ENCODE peak calls at places on chromosome 1, in nine cellular contexts. K is colonic mucosa, F is NB4, Z is OCI-LY7, S is neural crest cell, G is AG04449, A is epithelial cell of esophagus, T is breast epithelium, L is upper lobe of left lung. I is an unnamed sample.
A peak's percentile ranks its signal among the peaks of the same experiment; 100 is the strongest.

GRCh38 chr1:208203848-208204609 is 40.2 kb downstream of the PLXNA2 start:
- DNase-seq in K (no peak), F (no peak), Z (no peak), S (no peak), G (no peak), A (no peak), T (no peak), L (no peak), I (no peak)

GRCh38 chr1:211653329-211653728 is 22.1 kb downstream of the NEK2 start:
- DNase-seq in K (no peak), F (no peak), Z (no peak), S (no peak), G (no peak), A (peak; percentile 50), T (no peak), L (peak; percentile 32), I (no peak)

GRCh38 chr1:86502721-86503430 is 34.1 kb downstream of the CLCA1 start:
- DNase-seq in K (peak; percentile 63), F (no peak), Z (no peak), S (no peak), G (no peak), A (peak; percentile 84), T (no peak), L (no peak), I (no peak)

GRCh38 chr1:36653850-36654249 is 171.1 kb upstream of the CSF3R start:
- DNase-seq in K (no peak), F (peak; percentile 21), Z (no peak), S (no peak), G (no peak), A (peak; percentile 41), T (peak; percentile 92), L (peak; percentile 34), I (no peak)

GRCh38 chr1:161217831-161218230 is 2.7 kb downstream of the FCER1G start:
- DNase-seq in K (no peak), F (no peak), Z (no peak), S (no peak), G (no peak), A (no peak), T (no peak), L (no peak), I (no peak)

GRCh38 chr1:160748182-160748876 is 9.3 kb downstream of the SLAMF7 start:
- DNase-seq in K (no peak), F (peak; percentile 30), Z (no peak), S (no peak), G (no peak), A (peak; percentile 90), T (no peak), L (no peak), I (no peak)

GRCh38 chr1:110185181-110185580 is 24.9 kb upstream of the KCNC4 start:
- DNase-seq in K (no peak), F (no peak), Z (no peak), S (no peak), G (no peak), A (no peak), T (no peak), L (no peak), I (no peak)

GRCh38 chr1:210360852-210361477 is 32.3 kb downstream of the HHAT start:
- DNase-seq in K (no peak), F (peak; percentile 47), Z (peak; percentile 33), S (no peak), G (peak; percentile 37), A (peak; percentile 63), T (no peak), L (no peak), I (no peak)

GRCh38 chr1:3251810-3252429 is 182.9 kb downstream of the PRDM16 start:
- DNase-seq in K (no peak), F (no peak), Z (no peak), S (no peak), G (no peak), A (no peak), T (no peak), L (no peak), I (no peak)

GRCh38 chr1:209805875-209806760 is at the start of gene IRF6:
- DNase-seq in K (peak; percentile 98), F (no peak), Z (no peak), S (peak; percentile 61), G (no peak), A (peak; percentile 99), T (peak; percentile 96), L (peak; percentile 94), I (peak; percentile 74)

GRCh38 chr1:234908571-234908970 is 220.1 kb downstream of the TOMM20 start:
- DNase-seq in K (no peak), F (no peak), Z (no peak), S (no peak), G (no peak), A (no peak), T (no peak), L (no peak), I (no peak)

GRCh38 chr1:95201905-95202304 is 32.1 kb upstream of the RWDD3 start:
- DNase-seq in K (no peak), F (no peak), Z (no peak), S (no peak), G (no peak), A (no peak), T (no peak), L (no peak), I (no peak)

GRCh38 chr1:44628962-44629756 is 45.1 kb downstream of the TMEM53 start:
- DNase-seq in K (no peak), F (no peak), Z (no peak), S (no peak), G (peak; percentile 78), A (peak; percentile 94), T (no peak), L (no peak), I (no peak)

GRCh38 chr1:186511761-186512637 is 51.1 kb upstream of the PDC start:
- DNase-seq in K (peak; percentile 20), F (peak; percentile 21), Z (peak; percentile 2), S (no peak), G (no peak), A (peak; percentile 83), T (no peak), L (peak; percentile 82), I (no peak)

GRCh38 chr1:179031855-179032513 is 6.3 kb downstream of the FAM20B start:
- DNase-seq in K (no peak), F (no peak), Z (no peak), S (no peak), G (no peak), A (peak; percentile 61), T (no peak), L (no peak), I (no peak)

GRCh38 chr1:26848947-26849774 is 13.8 kb upstream of the SFN start:
- DNase-seq in K (peak; percentile 95), F (no peak), Z (no peak), S (no peak), G (peak; percentile 24), A (peak; percentile 100), T (no peak), L (peak; percentile 85), I (no peak)

GRCh38 chr1:51316113-51316763 is 14.1 kb downstream of the TTC39A start:
- DNase-seq in K (no peak), F (no peak), Z (no peak), S (no peak), G (no peak), A (peak; percentile 21), T (no peak), L (no peak), I (no peak)

DNA sequence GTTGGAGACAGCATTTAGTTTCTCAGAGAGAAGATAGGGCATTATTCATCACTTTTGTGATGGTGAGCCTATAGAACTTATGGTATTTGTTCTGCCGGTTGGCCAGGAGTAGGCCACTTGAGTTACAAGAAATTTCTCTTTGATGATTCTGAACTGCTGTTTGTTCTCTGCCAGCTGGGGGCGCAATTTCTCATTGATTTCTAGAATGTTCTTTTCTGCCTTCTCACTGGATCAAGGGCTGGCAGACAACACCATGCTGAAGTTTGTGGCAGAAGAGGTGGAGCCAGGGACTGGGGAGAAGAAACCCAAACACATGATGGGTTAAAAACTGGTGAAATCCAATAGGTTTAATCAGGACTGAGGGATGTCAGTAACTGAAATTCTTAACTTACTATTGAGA is 360.6 kb downstream of the FAM72C start:
- DNase-seq in K (no peak), F (peak; percentile 4), Z (peak; percentile 2), S (no peak), G (no peak), A (no peak), T (no peak), L (no peak), I (peak; percentile 15)
- TF ChIP-seq CTCF in K (no peak), F (peak; percentile 24), Z (peak; percentile 55), S (no peak), G (no peak), A (no peak), T (no peak), L (no peak), I (peak; percentile 26)

GRCh38 chr1:75233302-75233929 is 99.2 kb downstream of the LHX8 start:
- DNase-seq in K (no peak), F (peak; percentile 23), Z (peak; percentile 37), S (no peak), G (no peak), A (peak; percentile 59), T (no peak), L (no peak), I (no peak)
- TF ChIP-seq CTCF in K (peak; percentile 51), F (peak; percentile 43), Z (peak; percentile 84), S (peak; percentile 79), G (peak; percentile 57), A (peak; percentile 61), T (no peak), L (peak; percentile 30), I (peak; percentile 87)

GRCh38 chr1:237895630-237896029 is 4.9 kb upstream of the ZP4 start:
- DNase-seq in K (no peak), F (no peak), Z (no peak), S (no peak), G (no peak), A (no peak), T (no peak), L (no peak), I (no peak)

GRCh38 chr1:237903961-237904360 is 13.2 kb upstream of the ZP4 start:
- DNase-seq in K (no peak), F (no peak), Z (no peak), S (no peak), G (no peak), A (peak; percentile 54), T (no peak), L (no peak), I (no peak)

DNA sequence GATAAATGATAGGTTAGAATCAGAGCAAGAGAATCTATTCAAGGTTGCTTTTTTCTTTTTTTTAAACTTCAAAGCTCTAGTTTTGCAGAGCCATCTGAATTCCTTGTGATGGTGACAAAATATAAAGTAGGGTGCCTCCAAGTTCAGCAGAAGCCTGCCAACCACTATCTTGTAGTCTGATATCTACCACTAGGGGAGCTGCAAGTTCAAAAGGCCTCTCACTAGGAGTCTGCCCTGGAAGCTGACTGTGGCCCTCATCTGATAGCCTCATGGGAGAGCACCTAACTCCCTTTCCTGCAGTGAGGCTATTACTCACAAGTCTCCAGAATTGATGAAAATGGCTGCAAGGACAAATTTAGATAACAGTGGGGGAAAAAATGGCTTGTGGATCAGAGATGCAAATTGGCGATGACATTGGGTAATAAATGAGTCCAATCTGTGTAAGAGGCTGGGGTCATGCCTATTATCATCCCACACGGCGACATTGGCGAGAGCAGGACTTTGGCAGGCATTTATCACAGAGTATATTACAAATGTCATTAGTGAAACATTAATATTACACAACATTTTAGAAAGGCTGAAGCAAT is 10.7 kb upstream of the ZP4 start:
- DNase-seq in K (no peak), F (peak; percentile 27), Z (peak; percentile 16), S (no peak), G (no peak), A (peak; percentile 62), T (no peak), L (no peak), I (no peak)
- TF ChIP-seq CTCF in K (no peak), F (peak; percentile 40), Z (peak; percentile 71), S (peak; percentile 66), G (no peak), A (peak; percentile 71), T (no peak), L (no peak), I (peak; percentile 68)

GRCh38 chr1:6357243-6357929 is 36.2 kb downstream of the ACOT7 start:
- DNase-seq in K (peak; percentile 66), F (no peak), Z (peak; percentile 23), S (no peak), G (no peak), A (no peak), T (no peak), L (no peak), I (no peak)
- TF ChIP-seq CTCF in K (peak; percentile 47), F (peak; percentile 30), Z (peak; percentile 61), S (peak; percentile 27), G (peak; percentile 2), A (no peak), T (no peak), L (no peak), I (no peak)